ENCODE peak calls at places on chromosomes 12 and 14, in six cellular contexts. One of them, this sample, is unnamed.

GRCh38 chr12:104387190-104387589 is 69.6 kb upstream of the CHST11 start:
- DNase-seq in fibroblast of gingiva: peak; percentile 8
- DNase-seq in HS-5: no peak
- DNase-seq in AG08395: no peak
- DNase-seq in BJ: no peak
- DNase-seq in colonic mucosa: no peak
- DNase-seq in this sample: no peak

GRCh38 chr12:43267782-43268181 is 284.2 kb downstream of the ADAMTS20 start:
- DNase-seq in HS-5: no peak
- DNase-seq in colonic mucosa: no peak
- DNase-seq in fibroblast of gingiva: no peak
- DNase-seq in BJ: no peak
- DNase-seq in AG08395: no peak
- DNase-seq in this sample: no peak

GRCh38 chr14:92520102-92520651 is 6.6 kb downstream of the RIN3 start:
- DNase-seq in AG08395: no peak
- DNase-seq in HS-5: no peak
- DNase-seq in BJ: no peak
- DNase-seq in fibroblast of gingiva: no peak
- DNase-seq in colonic mucosa: no peak
- DNase-seq in this sample: no peak

GRCh38 chr12:47715877-47716548 is 9.3 kb downstream of the ENDOU start:
- DNase-seq in fibroblast of gingiva: no peak
- DNase-seq in colonic mucosa: peak; percentile 21
- DNase-seq in HS-5: no peak
- DNase-seq in AG08395: no peak
- DNase-seq in BJ: no peak
- DNase-seq in this sample: no peak

GRCh38 chr12:91139981-91140659 is 28.8 kb upstream of the LUM start:
- DNase-seq in fibroblast of gingiva: peak; percentile 95
- DNase-seq in colonic mucosa: no peak
- DNase-seq in BJ: peak; percentile 97
- DNase-seq in HS-5: peak; percentile 63
- DNase-seq in AG08395: peak; percentile 57
- DNase-seq in this sample: peak; percentile 94

GRCh38 chr12:108043750-108044149 is 85.3 kb upstream of the WSCD2 start:
- DNase-seq in colonic mucosa: no peak
- DNase-seq in AG08395: no peak
- DNase-seq in HS-5: no peak
- DNase-seq in fibroblast of gingiva: no peak
- DNase-seq in BJ: no peak
- DNase-seq in this sample: no peak

GRCh38 chr14:54778618-54779017 is 124.0 kb downstream of the GCH1 start:
- DNase-seq in HS-5: no peak
- DNase-seq in BJ: no peak
- DNase-seq in colonic mucosa: no peak
- DNase-seq in AG08395: no peak
- DNase-seq in fibroblast of gingiva: no peak
- DNase-seq in this sample: no peak

GRCh38 chr14:71597955-71598659 is 334.1 kb upstream of the RGS6 start:
- DNase-seq in HS-5: no peak
- DNase-seq in colonic mucosa: no peak
- DNase-seq in fibroblast of gingiva: no peak
- DNase-seq in AG08395: no peak
- DNase-seq in BJ: no peak
- DNase-seq in this sample: no peak

GRCh38 chr12:92503977-92504966 is 198.5 kb upstream of the PLEKHG7 start:
- DNase-seq in colonic mucosa: peak; percentile 38
- DNase-seq in fibroblast of gingiva: peak; percentile 45
- DNase-seq in BJ: no peak
- DNase-seq in HS-5: no peak
- DNase-seq in AG08395: no peak
- DNase-seq in this sample: no peak

GRCh38 chr14:31244626-31245025 is 37.0 kb upstream of the HECTD1 start:
- DNase-seq in colonic mucosa: no peak
- DNase-seq in HS-5: no peak
- DNase-seq in AG08395: no peak
- DNase-seq in fibroblast of gingiva: no peak
- DNase-seq in BJ: no peak
- DNase-seq in this sample: no peak

GRCh38 chr12:8078400-8078799 is 3.7 kb upstream of the NECAP1 start:
- DNase-seq in AG08395: peak; percentile 35
- DNase-seq in HS-5: no peak
- DNase-seq in BJ: no peak
- DNase-seq in fibroblast of gingiva: peak; percentile 76
- DNase-seq in colonic mucosa: no peak
- DNase-seq in this sample: peak; percentile 78

GRCh38 chr12:70049596-70050360 is 193.5 kb upstream of the CNOT2 start:
- DNase-seq in colonic mucosa: peak; percentile 70
- DNase-seq in HS-5: no peak
- DNase-seq in BJ: no peak
- DNase-seq in fibroblast of gingiva: no peak
- DNase-seq in AG08395: no peak
- DNase-seq in this sample: no peak

GRCh38 chr12:122076743-122077495 is 1.6 kb upstream of the MLXIP start:
- DNase-seq in fibroblast of gingiva: no peak
- DNase-seq in AG08395: no peak
- DNase-seq in colonic mucosa: peak; percentile 80
- DNase-seq in HS-5: no peak
- DNase-seq in BJ: no peak
- DNase-seq in this sample: no peak

GRCh38 chr12:83074495-83074894 is 387.8 kb downstream of the TMTC2 start:
- DNase-seq in colonic mucosa: no peak
- DNase-seq in fibroblast of gingiva: no peak
- DNase-seq in HS-5: no peak
- DNase-seq in BJ: no peak
- DNase-seq in AG08395: no peak
- DNase-seq in this sample: no peak

GRCh38 chr14:56294125-56294524 is 175.9 kb downstream of the PELI2 start:
- DNase-seq in colonic mucosa: no peak
- DNase-seq in fibroblast of gingiva: no peak
- DNase-seq in BJ: no peak
- DNase-seq in HS-5: no peak
- DNase-seq in AG08395: no peak
- DNase-seq in this sample: no peak

GRCh38 chr12:51661199-51661598 is 70.2 kb downstream of the SCN8A start:
- DNase-seq in fibroblast of gingiva: no peak
- DNase-seq in colonic mucosa: no peak
- DNase-seq in HS-5: no peak
- DNase-seq in BJ: no peak
- DNase-seq in AG08395: no peak
- DNase-seq in this sample: no peak

GRCh38 chr14:105317546-105317945 is 3.0 kb downstream of the PACS2 start:
- DNase-seq in fibroblast of gingiva: peak; percentile 50
- DNase-seq in HS-5: no peak
- DNase-seq in BJ: no peak
- DNase-seq in colonic mucosa: no peak
- DNase-seq in AG08395: peak; percentile 88
- DNase-seq in this sample: peak; percentile 38

GRCh38 chr14:58572092-58572853 is 65.5 kb upstream of the DACT1 start:
- DNase-seq in BJ: no peak
- DNase-seq in AG08395: peak; percentile 37
- DNase-seq in colonic mucosa: no peak
- DNase-seq in HS-5: peak; percentile 32
- DNase-seq in fibroblast of gingiva: no peak
- DNase-seq in this sample: peak; percentile 64

GRCh38 chr12:92719674-92720073 is 16.9 kb downstream of the PLEKHG7 start:
- DNase-seq in fibroblast of gingiva: peak; percentile 58
- DNase-seq in HS-5: peak; percentile 19
- DNase-seq in AG08395: peak; percentile 35
- DNase-seq in colonic mucosa: no peak
- DNase-seq in BJ: no peak
- DNase-seq in this sample: no peak

GRCh38 chr12:58026892-58027891 is 85.8 kb downstream of the ATP23 start:
- DNase-seq in HS-5: no peak
- DNase-seq in BJ: no peak
- DNase-seq in colonic mucosa: no peak
- DNase-seq in AG08395: no peak
- DNase-seq in fibroblast of gingiva: peak; percentile 75
- DNase-seq in this sample: peak; percentile 83

GRCh38 chr14:99189201-99189801 is 82.7 kb downstream of the BCL11B start:
- DNase-seq in BJ: no peak
- DNase-seq in colonic mucosa: no peak
- DNase-seq in HS-5: no peak
- DNase-seq in fibroblast of gingiva: no peak
- DNase-seq in AG08395: peak; percentile 41
- DNase-seq in this sample: no peak

GRCh38 chr14:66758031-66758613 is 250.2 kb downstream of the GPHN start:
- DNase-seq in colonic mucosa: no peak
- DNase-seq in HS-5: no peak
- DNase-seq in fibroblast of gingiva: no peak
- DNase-seq in BJ: no peak
- DNase-seq in AG08395: no peak
- DNase-seq in this sample: no peak

GRCh38 chr12:67742461-67742860 is 93.9 kb downstream of the DYRK2 start:
- DNase-seq in fibroblast of gingiva: peak; percentile 48
- DNase-seq in colonic mucosa: no peak
- DNase-seq in BJ: no peak
- DNase-seq in HS-5: no peak
- DNase-seq in AG08395: no peak
- DNase-seq in this sample: peak; percentile 54

GRCh38 chr14:68346540-68347232 is 446.2 kb downstream of the ZFP36L1 start:
- DNase-seq in AG08395: no peak
- DNase-seq in fibroblast of gingiva: no peak
- DNase-seq in HS-5: no peak
- DNase-seq in BJ: no peak
- DNase-seq in colonic mucosa: no peak
- DNase-seq in this sample: no peak

GRCh38 chr14:72619071-72619710 is 274.7 kb downstream of the DPF3 start:
- DNase-seq in fibroblast of gingiva: no peak
- DNase-seq in HS-5: no peak
- DNase-seq in BJ: no peak
- DNase-seq in AG08395: no peak
- DNase-seq in colonic mucosa: peak; percentile 11
- DNase-seq in this sample: no peak

GRCh38 chr14:20455355-20456300 is 602 bp downstream of the APEX1 start:
- DNase-seq in BJ: no peak
- DNase-seq in AG08395: peak; percentile 65
- DNase-seq in colonic mucosa: no peak
- DNase-seq in HS-5: no peak
- DNase-seq in fibroblast of gingiva: peak; percentile 84
- DNase-seq in this sample: peak; percentile 91

GRCh38 chr14:100762901-100763300 is 36.2 kb downstream of the DLK1 start:
- DNase-seq in BJ: no peak
- DNase-seq in fibroblast of gingiva: no peak
- DNase-seq in HS-5: no peak
- DNase-seq in colonic mucosa: no peak
- DNase-seq in AG08395: no peak
- DNase-seq in this sample: no peak

GRCh38 chr12:49962861-49963765 is 1.4 kb downstream of the AQP5 start:
- DNase-seq in BJ: no peak
- DNase-seq in fibroblast of gingiva: peak; percentile 42
- DNase-seq in colonic mucosa: peak; percentile 57
- DNase-seq in AG08395: no peak
- DNase-seq in HS-5: no peak
- DNase-seq in this sample: peak; percentile 58

GRCh38 chr12:120538281-120539156 is 4.4 kb downstream of the RNF10 start:
- DNase-seq in AG08395: peak; percentile 49
- DNase-seq in colonic mucosa: peak; percentile 80
- DNase-seq in HS-5: peak; percentile 18
- DNase-seq in fibroblast of gingiva: peak; percentile 13
- DNase-seq in BJ: no peak
- DNase-seq in this sample: peak; percentile 53